ENCODE peak calls at places on chromosomes 3 and 15, in ten cellular contexts. J is 8988T; S is amygdala; X is KBM-7; H is SHP77; Z is activated naive CD4-positive, alpha-beta T cell treated with anti-CD3 and anti-CD28 coated beads, Interleukin-2, amount 50 U/mL, for 72 hours; R is fibroblast of the aortic adventitia; U is C1 segment of cervical spinal cord; O is upper lobe of right lung; N is GM13976. Q is an unnamed sample.

GRCh38 chr3:32376098-32376497 is 15.6 kb upstream of the CMTM7 start:
- DNase-seq in J (no peak), S (no peak), X (no peak), H (no peak), Z (no peak), R (peak), U (no peak), O (no peak), N (no peak), Q (no peak)

GRCh38 chr3:149288655-149289054 is 44.8 kb downstream of the TM4SF18 start:
- DNase-seq in J (no peak), S (no peak), X (no peak), H (peak), Z (no peak), R (no peak), U (no peak), O (no peak), N (no peak), Q (no peak)

GRCh38 chr3:111936191-111936841 is 42.5 kb upstream of the ABHD10 start:
- DNase-seq in J (no peak), S (no peak), X (no peak), H (no peak), Z (no peak), R (peak), U (no peak), O (no peak), N (no peak), Q (no peak)

GRCh38 chr3:141561426-141562034 is 74.7 kb downstream of the RASA2 start:
- DNase-seq in J (no peak), S (no peak), X (peak), H (peak), Z (no peak), R (peak), U (no peak), O (no peak), N (peak), Q (no peak)

GRCh38 chr15:43776718-43777292 is at the start of gene ELL3:
- DNase-seq in J (no peak), S (no peak), X (no peak), H (peak), Z (no peak), R (peak), U (peak), O (peak), N (peak), Q (peak)

GRCh38 chr15:65087873-65088642 is 11.5 kb downstream of the KBTBD13 start:
- DNase-seq in J (no peak), S (no peak), X (no peak), H (peak), Z (no peak), R (no peak), U (no peak), O (no peak), N (no peak), Q (peak)

GRCh38 chr15:63072023-63072650 is 29.6 kb downstream of the TPM1 start:
- DNase-seq in J (no peak), S (no peak), X (no peak), H (peak), Z (no peak), R (no peak), U (no peak), O (no peak), N (no peak), Q (no peak)

GRCh38 chr3:117763561-117763960 is 1054.0 kb downstream of the TUSC7 start:
- DNase-seq in J (no peak), S (no peak), X (no peak), H (no peak), Z (no peak), R (no peak), U (no peak), O (no peak), N (no peak), Q (no peak)

GRCh38 chr3:14178247-14179113 is at the start of the genes LSM3 and XPC:
- DNase-seq in J (peak), S (peak), X (peak), H (peak), Z (peak), R (peak), U (peak), O (peak), N (peak), Q (peak)

GRCh38 chr3:105837143-105837740 is 31.6 kb downstream of the CBLB start:
- DNase-seq in J (no peak), S (no peak), X (no peak), H (no peak), Z (no peak), R (no peak), U (no peak), O (no peak), N (peak), Q (no peak)

GRCh38 chr3:155286745-155287144 is 6.7 kb downstream of the STRIT1 start:
- DNase-seq in J (no peak), S (no peak), X (no peak), H (no peak), Z (no peak), R (no peak), U (no peak), O (no peak), N (no peak), Q (no peak)

GRCh38 chr3:29164825-29165224 is 116.0 kb upstream of the RBMS3 start:
- DNase-seq in J (no peak), S (no peak), X (no peak), H (no peak), Z (no peak), R (no peak), U (no peak), O (no peak), N (no peak), Q (no peak)

GRCh38 chr3:179811321-179812095 is 158.7 kb downstream of the USP13 start:
- DNase-seq in J (peak), S (no peak), X (peak), H (peak), Z (no peak), R (peak), U (peak), O (no peak), N (peak), Q (no peak)

GRCh38 chr3:150286390-150287147 is 121.5 kb upstream of the TSC22D2 start:
- DNase-seq in J (peak), S (no peak), X (peak), H (peak), Z (no peak), R (peak), U (no peak), O (no peak), N (peak), Q (no peak)

GRCh38 chr15:32936283-32936918 is 218.6 kb downstream of the GREM1 start:
- DNase-seq in J (no peak), S (no peak), X (peak), H (no peak), Z (no peak), R (peak), U (no peak), O (no peak), N (no peak), Q (no peak)

GRCh38 chr15:70435369-70435768 is 328.0 kb downstream of the UACA start:
- DNase-seq in J (no peak), S (no peak), X (peak), H (no peak), Z (peak), R (no peak), U (no peak), O (no peak), N (peak), Q (no peak)

GRCh38 chr3:71247221-71247947 is 336.1 kb downstream of the FOXP1 start:
- DNase-seq in J (no peak), S (no peak), X (no peak), H (peak), Z (no peak), R (peak), U (no peak), O (no peak), N (no peak), Q (no peak)

GRCh38 chr3:65144791-65145355 is 457.1 kb upstream of the ADAMTS9 start:
- DNase-seq in J (no peak), S (no peak), X (no peak), H (no peak), Z (no peak), R (peak), U (no peak), O (no peak), N (no peak), Q (no peak)

GRCh38 chr15:71195242-71195641 is 80.0 kb downstream of the THSD4 start:
- DNase-seq in J (peak), S (no peak), X (peak), H (no peak), Z (no peak), R (no peak), U (no peak), O (no peak), N (no peak), Q (no peak)

GRCh38 chr3:113409676-113410075 is 31.6 kb downstream of the CFAP44 start:
- DNase-seq in J (no peak), S (no peak), X (peak), H (no peak), Z (no peak), R (no peak), U (no peak), O (no peak), N (no peak), Q (no peak)

GRCh38 chr3:31240894-31241293 is 291.8 kb upstream of the STT3B start:
- DNase-seq in J (no peak), S (no peak), X (no peak), H (no peak), Z (no peak), R (no peak), U (no peak), O (no peak), N (no peak), Q (no peak)

GRCh38 chr3:11212784-11213183 is 58.5 kb downstream of the HRH1 start:
- DNase-seq in J (no peak), S (no peak), X (no peak), H (no peak), Z (no peak), R (no peak), U (no peak), O (no peak), N (no peak), Q (no peak)

GRCh38 chr3:133478624-133479023 is 78.8 kb downstream of the BFSP2 start:
- DNase-seq in J (no peak), S (no peak), X (no peak), H (no peak), Z (no peak), R (no peak), U (no peak), O (no peak), N (no peak), Q (no peak)

GRCh38 chr3:31051226-31051625 is 156.8 kb upstream of the GADL1 start:
- DNase-seq in J (no peak), S (no peak), X (no peak), H (no peak), Z (no peak), R (no peak), U (no peak), O (no peak), N (no peak), Q (no peak)

GRCh38 chr3:127473244-127474024 is 117.1 kb downstream of the TPRA1 start:
- DNase-seq in J (peak), S (no peak), X (peak), H (no peak), Z (no peak), R (no peak), U (no peak), O (no peak), N (peak), Q (peak)

GRCh38 chr3:73365756-73366397 is 258.9 kb downstream of the PDZRN3 start:
- DNase-seq in J (no peak), S (peak), X (no peak), H (no peak), Z (no peak), R (peak), U (peak), O (no peak), N (no peak), Q (no peak)

GRCh38 chr3:40267940-40268707 is 41.4 kb upstream of the EIF1B start:
- DNase-seq in J (no peak), S (no peak), X (no peak), H (no peak), Z (no peak), R (peak), U (no peak), O (no peak), N (no peak), Q (no peak)

GRCh38 chr15:33581032-33581431 is 270.3 kb downstream of the RYR3 start:
- DNase-seq in J (no peak), S (no peak), X (no peak), H (no peak), Z (no peak), R (peak), U (no peak), O (no peak), N (no peak), Q (no peak)

GRCh38 chr3:13705051-13705450 is 156.1 kb downstream of the FBLN2 start:
- DNase-seq in J (peak), S (no peak), X (no peak), H (no peak), Z (peak), R (no peak), U (no peak), O (peak), N (no peak), Q (no peak)

GRCh38 chr3:63386568-63386967 is 108.5 kb downstream of the SYNPR start:
- DNase-seq in J (no peak), S (no peak), X (no peak), H (no peak), Z (no peak), R (no peak), U (no peak), O (no peak), N (no peak), Q (no peak)